ENCODE peak calls at places on chromosome 1, in ten cellular contexts. M, Z, X, N, G, A, P, S, B and Q are unnamed samples.

GRCh38 chr1:2174348-2175054 is 20.1 kb downstream of the FAAP20 start:
- DNase-seq in M (peak; percentile 58), Z (peak; percentile 62), X (peak; percentile 50), N (peak; percentile 37), G (peak; percentile 85), A (peak; percentile 66), P (peak; percentile 40), S (peak; percentile 32), B (peak; percentile 15), Q (peak; percentile 48)

GRCh38 chr1:32339363-32339978 is 3.4 kb upstream of the MARCKSL1 start:
- DNase-seq in M (peak; percentile 72), Z (peak; percentile 78), X (no peak), N (no peak), G (no peak), A (no peak), P (no peak), S (no peak), B (peak; percentile 37), Q (no peak)

GRCh38 chr1:53470155-53470554 is 11.0 kb downstream of the DMRTB1 start:
- DNase-seq in M (peak; percentile 81), Z (peak; percentile 66), X (no peak), N (no peak), G (peak; percentile 97), A (peak; percentile 49), P (peak; percentile 16), S (peak; percentile 25), B (no peak), Q (peak; percentile 72)

GRCh38 chr1:236861560-236862230 is 66.6 kb downstream of the MTR start:
- DNase-seq in M (peak; percentile 32), Z (peak; percentile 18), X (no peak), N (no peak), G (no peak), A (no peak), P (peak; percentile 26), S (no peak), B (no peak), Q (peak; percentile 28)

GRCh38 chr1:226883630-226884029 is 13.2 kb downstream of the PSEN2 start:
- DNase-seq in M (no peak), Z (no peak), X (no peak), N (no peak), G (no peak), A (no peak), P (no peak), S (no peak), B (no peak), Q (no peak)

GRCh38 chr1:115430717-115431116 is 92.7 kb upstream of the NGF start:
- DNase-seq in M (peak; percentile 98), Z (peak; percentile 97), X (peak; percentile 78), N (no peak), G (peak; percentile 75), A (peak; percentile 77), P (peak; percentile 96), S (no peak), B (no peak), Q (peak; percentile 97)

GRCh38 chr1:19635646-19636045 is 8.5 kb upstream of the NBL1 start:
- DNase-seq in M (peak; percentile 41), Z (no peak), X (peak; percentile 62), N (no peak), G (no peak), A (no peak), P (no peak), S (no peak), B (no peak), Q (no peak)

GRCh38 chr1:199522338-199522737 is 505.2 kb upstream of the NR5A2 start:
- DNase-seq in M (no peak), Z (peak; percentile 1), X (peak; percentile 18), N (no peak), G (no peak), A (no peak), P (no peak), S (no peak), B (no peak), Q (peak; percentile 15)

GRCh38 chr1:82246050-82246449 is 445.3 kb downstream of the ADGRL2 start:
- DNase-seq in M (no peak), Z (no peak), X (no peak), N (no peak), G (no peak), A (no peak), P (no peak), S (no peak), B (no peak), Q (no peak)

GRCh38 chr1:237507005-237507404 is 383.7 kb downstream of the ZP4 start:
- DNase-seq in M (no peak), Z (no peak), X (no peak), N (no peak), G (no peak), A (no peak), P (no peak), S (no peak), B (no peak), Q (no peak)

GRCh38 chr1:160542303-160542945 is 19.4 kb upstream of the SLAMF6 start:
- DNase-seq in M (peak; percentile 1), Z (no peak), X (peak; percentile 93), N (no peak), G (no peak), A (peak; percentile 85), P (no peak), S (no peak), B (no peak), Q (no peak)

GRCh38 chr1:221118938-221119320 is 239.7 kb downstream of the HLX start:
- DNase-seq in M (no peak), Z (no peak), X (no peak), N (no peak), G (no peak), A (no peak), P (no peak), S (no peak), B (no peak), Q (no peak)

GRCh38 chr1:35726814-35727433 is 8.2 kb upstream of the C1orf216 start:
- DNase-seq in M (peak; percentile 57), Z (peak; percentile 71), X (peak; percentile 60), N (peak; percentile 20), G (peak; percentile 81), A (peak; percentile 78), P (no peak), S (peak; percentile 20), B (peak; percentile 30), Q (peak; percentile 58)